ENCODE peak calls at places on chromosomes 2 and 18, in four cellular contexts. R, T, Z and P are unnamed samples. For H3K4me1, the result is how much of the 10 kb centered on the place peaks cover.

GRCh38 chr2:160751021-160751420 is 257.4 kb upstream of the RBMS1 start:
- DNase-seq in R (peak), T (no peak), Z (peak), P (no peak)

GRCh38 chr2:54956392-54956722 is 93.9 kb downstream of the RTN4 start:
- DNase-seq in R (peak), T (no peak), Z (peak), P (no peak)

GRCh38 chr2:189221811-189222210 is 42.2 kb upstream of the COL5A2 start:
- DNase-seq in R (peak), T (no peak), Z (peak), P (no peak)

GRCh38 chr2:43010428-43011141 is 215.8 kb downstream of the ZFP36L2 start:
- DNase-seq in R (no peak), T (no peak), Z (peak), P (no peak)

GRCh38 chr2:29518988-29519925 is 402.1 kb downstream of the ALK start:
- DNase-seq in R (peak), T (no peak), Z (peak), P (no peak)

GRCh38 chr18:47718646-47719045 is 211.8 kb downstream of the SMAD2 start:
- DNase-seq in R (no peak), T (no peak), Z (no peak), P (no peak)

GRCh38 chr2:286774-287392 is 1.0 kb downstream of the ALKAL2 start:
- DNase-seq in R (no peak), T (no peak), Z (no peak), P (no peak)

GRCh38 chr2:171963198-171963597 is 36.6 kb upstream of the METAP1D start:
- DNase-seq in R (no peak), T (no peak), Z (no peak), P (no peak)

GRCh38 chr2:240205348-240205747 is 64.9 kb upstream of the OTOS start:
- DNase-seq in R (peak), T (no peak), Z (peak), P (no peak)

GRCh38 chr2:239036819-239037558 is 189.1 kb downstream of the TWIST2 start:
- DNase-seq in R (no peak), T (no peak), Z (no peak), P (no peak)

GRCh38 chr2:113806217-113806913 is 49.9 kb upstream of the SLC35F5 start:
- DNase-seq in R (no peak), T (no peak), Z (no peak), P (no peak)

GRCh38 chr18:44536041-44536440 is 144.6 kb upstream of the SETBP1 start:
- DNase-seq in R (peak), T (no peak), Z (peak), P (peak)

GRCh38 chr2:236621786-236622185 is 52.2 kb downstream of the ACKR3 start:
- DNase-seq in R (no peak), T (no peak), Z (no peak), P (no peak)

GRCh38 chr2:67463810-67464209 is 66.7 kb downstream of the ETAA1 start:
- DNase-seq in R (peak), T (no peak), Z (peak), P (no peak)

GRCh38 chr18:73975266-73975665 is 172.4 kb downstream of the FBXO15 start:
- DNase-seq in R (peak), T (no peak), Z (peak), P (no peak)

GRCh38 chr2:241834853-241835210 is 23.9 kb downstream of the PDCD1 start:
- DNase-seq in R (no peak), T (no peak), Z (no peak), P (peak)

GRCh38 chr18:13321923-13322322 is 103.4 kb downstream of the LDLRAD4 start:
- DNase-seq in R (peak), T (no peak), Z (no peak), P (no peak)

GRCh38 chr2:88321614-88322248 is 130.8 kb downstream of the FOXI3 start:
- DNase-seq in R (no peak), T (no peak), Z (no peak), P (no peak)

GRCh38 chr18:10842821-10843220 is 306.5 kb downstream of the PIEZO2 start:
- DNase-seq in R (peak), T (no peak), Z (no peak), P (no peak)

GRCh38 chr18:6731197-6731596 is 1.7 kb downstream of the ARHGAP28 start:
- DNase-seq in R (peak), T (no peak), Z (peak), P (no peak)

GRCh38 chr18:57077786-57078552 is 68.9 kb upstream of the BOD1L2 start:
- DNase-seq in R (no peak), T (no peak), Z (no peak), P (no peak)

GRCh38 chr2:83081835-83082522 is 1377.1 kb downstream of the SUCLG1 start:
- DNase-seq in R (peak), T (no peak), Z (peak), P (peak)

GRCh38 chr2:191030521-191031154 is 16.7 kb upstream of the STAT1 start:
- DNase-seq in R (peak), T (peak), Z (peak), P (peak)

GRCh38 chr18:9988665-9989064 is 74.8 kb downstream of the VAPA start:
- DNase-seq in R (no peak), T (no peak), Z (no peak), P (no peak)

GRCh38 chr2:149058936-149059335 is 20.4 kb downstream of the LYPD6B start:
- DNase-seq in R (no peak), T (no peak), Z (no peak), P (no peak)

GRCh38 chr2:60366178-60366577 is 187.3 kb downstream of the BCL11A start:
- DNase-seq in R (no peak), T (no peak), Z (no peak), P (no peak)

GRCh38 chr2:25265802-25266201 is 75.9 kb downstream of the DNMT3A start:
- DNase-seq in R (no peak), T (no peak), Z (no peak), P (no peak)

GRCh38 chr18:28794459-28795245 is 617.7 kb upstream of the CDH2 start:
- DNase-seq in R (no peak), T (no peak), Z (peak), P (no peak)

DNA sequence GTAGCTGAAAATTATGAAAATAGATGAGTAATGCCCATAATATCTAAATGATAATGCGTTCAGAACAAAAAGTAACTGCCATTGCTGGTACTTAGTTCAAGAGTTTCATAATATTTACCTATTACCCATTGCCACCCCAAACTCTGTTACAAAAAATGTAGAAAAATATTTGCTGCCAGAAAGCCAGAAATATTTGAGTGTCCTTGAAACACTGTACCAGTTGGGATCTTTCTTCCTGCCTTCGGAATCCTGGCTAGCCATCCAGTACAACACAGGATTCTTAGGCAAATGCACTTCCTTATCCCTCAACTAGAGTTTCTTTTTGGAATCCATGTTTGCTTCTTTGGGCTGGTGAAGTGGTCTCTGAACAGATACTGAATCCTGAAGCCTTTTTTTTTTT is 207.1 kb downstream of the MCFD2 start:
- DNase-seq in R (no peak), T (no peak), Z (no peak), P (no peak)
- H3K4me1 ChIP-seq in R (under half), T (under half), Z (under half), P (under half)

DNA sequence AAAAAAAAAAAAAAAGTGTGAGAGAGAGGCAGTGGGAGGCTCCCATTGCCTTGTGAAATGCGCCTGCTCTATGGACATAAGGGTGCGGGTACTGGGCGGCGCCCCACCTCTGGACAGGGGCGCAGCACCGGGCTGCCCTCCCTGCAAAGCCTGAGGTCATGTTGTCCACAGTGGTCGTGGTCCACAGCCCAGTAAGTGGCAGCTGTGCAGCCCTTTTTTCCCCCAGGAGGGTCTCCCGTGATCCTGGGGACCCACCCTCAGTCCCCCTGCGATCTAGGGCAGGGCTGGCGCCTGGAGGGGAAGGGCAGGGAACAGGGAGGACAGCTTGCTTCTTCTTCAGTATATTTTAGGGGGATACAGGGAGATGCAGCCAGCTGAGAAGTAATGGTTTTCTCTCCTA is 37.9 kb downstream of the LPIN1 start:
- DNase-seq in R (no peak), T (no peak), Z (no peak), P (peak)
- H3K4me3 ChIP-seq in R (no peak), T (no peak), Z (no peak), P (no peak)

GRCh38 chr18:62720048-62720447 is 4.7 kb downstream of the PHLPP1 start:
- DNase-seq in R (no peak), T (no peak), Z (no peak), P (no peak)
- H3K27ac ChIP-seq in R (no peak), T (no peak), Z (no peak), P (no peak)

GRCh38 chr2:174594451-174594850 is 3.2 kb downstream of the WIPF1 start:
- DNase-seq in R (no peak), T (no peak), Z (no peak), P (no peak)
- H3K4me1 ChIP-seq in R (under half), T (under half), Z (under half), P (under half)

GRCh38 chr2:20449501-20450200 is 2.8 kb downstream of the RHOB start:
- DNase-seq in R (peak), T (no peak), Z (peak), P (no peak)
- H3K4me3 ChIP-seq in R (peak), T (peak), Z (peak), P (no peak)

GRCh38 chr2:8494589-8494988 is 187.3 kb upstream of the ID2 start:
- DNase-seq in R (no peak), T (no peak), Z (no peak), P (no peak)
- H3K27ac ChIP-seq in R (no peak), T (no peak), Z (no peak), P (no peak)

DNA sequence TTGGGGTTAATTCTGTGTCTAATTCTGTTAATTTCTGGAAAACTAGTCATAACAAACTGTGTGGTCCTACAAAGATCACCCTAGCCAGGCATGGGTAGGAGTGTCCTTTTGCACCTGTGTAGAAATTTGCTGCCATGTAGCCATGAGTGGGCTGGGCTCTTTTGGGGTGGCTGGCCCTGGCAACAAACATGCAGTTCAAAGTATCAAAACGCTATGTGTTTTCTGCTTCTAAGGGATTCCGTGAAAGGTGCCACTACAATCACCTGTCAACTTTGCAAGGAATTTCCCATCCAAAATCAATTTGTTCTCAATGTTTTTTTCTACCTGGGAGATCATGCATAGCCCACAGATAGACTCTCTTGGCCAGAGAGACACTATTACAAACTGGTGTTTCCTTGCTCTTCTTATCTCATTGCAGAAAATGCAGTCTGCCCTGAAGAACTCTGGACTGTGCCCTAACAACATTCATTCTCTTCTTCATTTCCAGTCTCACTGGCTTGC is 537.7 kb upstream of the ID2 start:
- DNase-seq in R (no peak), T (no peak), Z (no peak), P (no peak)
- H3K4me1 ChIP-seq in R (under half), T (under half), Z (under half), P (under half)